ENCODE peak calls at places on chromosomes 16 and 17, in eight cellular contexts. R is AG09309, G is SK-N-SH, X is activated B cell treated with CpG ODN at 0.5 μM for 24 hours, P is WERI-Rb-1, A is body of pancreas, O is upper lobe of left lung, F is dorsolateral prefrontal cortex. Z is an unnamed sample.

GRCh38 chr16:10218490-10219206 is 36.4 kb upstream of the GRIN2A start:
- DNase-seq in P (no peak), F (no peak), X (no peak), R (no peak), A (no peak), O (no peak), G (no peak), Z (no peak)

GRCh38 chr16:8776193-8776592 is 21.2 kb downstream of the TMEM186 start:
- DNase-seq in F (no peak), R (no peak), P (no peak), A (no peak), X (no peak), G (no peak), O (no peak), Z (peak; percentile 35)

GRCh38 chr16:71771571-71771970 is 37.1 kb downstream of the AP1G1 start:
- DNase-seq in X (no peak), A (no peak), P (no peak), F (no peak), G (no peak), R (no peak), O (no peak), Z (no peak)

GRCh38 chr16:10150906-10151305 is 31.3 kb downstream of the GRIN2A start:
- DNase-seq in R (no peak), F (no peak), G (no peak), P (no peak), X (no peak), A (no peak), O (no peak), Z (no peak)

GRCh38 chr16:70454221-70455034 is at the start of gene FCSK:
- DNase-seq in F (peak; percentile 64), A (peak; percentile 78), X (peak; percentile 78), P (peak; percentile 84), R (no peak), O (peak; percentile 65), G (peak; percentile 91), Z (peak; percentile 76)

GRCh38 chr17:37576281-37576680 is 32.9 kb downstream of the SYNRG start:
- DNase-seq in A (no peak), O (no peak), P (no peak), G (no peak), R (no peak), F (no peak), X (no peak), Z (no peak)

GRCh38 chr17:62724398-62725146 is 83.5 kb downstream of the MARCHF10 start:
- DNase-seq in F (no peak), G (no peak), A (no peak), P (no peak), O (no peak), X (peak; percentile 46), R (no peak), Z (no peak)

GRCh38 chr17:78915872-78916632 is 9.1 kb downstream of the TIMP2 start:
- DNase-seq in R (no peak), X (no peak), F (no peak), P (no peak), O (peak; percentile 67), A (peak; percentile 43), G (no peak), Z (peak; percentile 50)

GRCh38 chr16:11251525-11252481 is 4.2 kb downstream of the SOCS1 start:
- DNase-seq in O (peak; percentile 58), G (no peak), R (peak; percentile 56), F (no peak), X (no peak), A (no peak), P (no peak), Z (no peak)

GRCh38 chr17:17414316-17414937 is 62.4 kb upstream of the MED9 start:
- DNase-seq in O (no peak), X (no peak), P (no peak), F (no peak), G (no peak), A (no peak), R (no peak), Z (no peak)

GRCh38 chr17:75335315-75335714 is 46.1 kb upstream of the SLC25A19 start:
- DNase-seq in P (no peak), X (no peak), G (peak; percentile 58), A (no peak), O (no peak), F (no peak), R (no peak), Z (no peak)

DNA sequence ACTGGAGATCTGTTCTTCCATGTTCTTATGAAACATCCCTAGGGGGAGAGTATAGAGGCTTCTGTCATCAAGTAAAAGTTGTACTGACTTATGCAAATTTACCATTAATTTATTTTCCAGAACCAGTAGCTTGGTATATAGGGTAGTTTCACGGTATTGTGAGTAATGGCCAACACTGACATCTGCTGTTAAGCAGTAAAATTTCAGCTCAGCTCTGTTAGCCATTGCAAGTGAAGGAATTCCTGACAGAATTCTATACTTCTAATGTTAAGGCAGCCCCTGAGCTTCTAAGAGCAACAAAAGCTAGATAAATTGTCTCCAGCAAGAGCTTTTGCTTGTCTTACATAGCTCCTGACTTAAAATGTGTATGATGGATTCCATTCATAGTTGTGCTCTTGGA is 613.5 kb upstream of the C16orf82 start:
- DNase-seq in A (no peak), G (no peak), R (no peak), X (no peak), P (no peak), O (no peak), F (no peak), Z (no peak)
- TF ChIP-seq CTCF in A (no peak), G (no peak), R (no peak), X (no peak), P (peak; percentile 54), O (no peak), F (no peak), Z (no peak)

GRCh38 chr16:85563515-85564276 is 49.4 kb upstream of the GSE1 start:
- DNase-seq in A (peak; percentile 63), G (peak; percentile 90), O (peak; percentile 80), P (no peak), R (no peak), F (no peak), X (no peak), Z (peak; percentile 81)

GRCh38 chr16:85565340-85565739 is 47.8 kb upstream of the GSE1 start:
- DNase-seq in R (no peak), P (no peak), X (no peak), G (no peak), F (no peak), A (no peak), O (no peak), Z (no peak)

GRCh38 chr16:85565796-85566501 is 47.2 kb upstream of the GSE1 start:
- DNase-seq in F (no peak), G (no peak), R (no peak), P (no peak), O (no peak), X (no peak), A (no peak), Z (no peak)

GRCh38 chr16:85563031-85563430 is 50.1 kb upstream of the GSE1 start:
- DNase-seq in P (no peak), O (no peak), A (no peak), X (no peak), F (no peak), G (no peak), R (no peak), Z (no peak)

DNA sequence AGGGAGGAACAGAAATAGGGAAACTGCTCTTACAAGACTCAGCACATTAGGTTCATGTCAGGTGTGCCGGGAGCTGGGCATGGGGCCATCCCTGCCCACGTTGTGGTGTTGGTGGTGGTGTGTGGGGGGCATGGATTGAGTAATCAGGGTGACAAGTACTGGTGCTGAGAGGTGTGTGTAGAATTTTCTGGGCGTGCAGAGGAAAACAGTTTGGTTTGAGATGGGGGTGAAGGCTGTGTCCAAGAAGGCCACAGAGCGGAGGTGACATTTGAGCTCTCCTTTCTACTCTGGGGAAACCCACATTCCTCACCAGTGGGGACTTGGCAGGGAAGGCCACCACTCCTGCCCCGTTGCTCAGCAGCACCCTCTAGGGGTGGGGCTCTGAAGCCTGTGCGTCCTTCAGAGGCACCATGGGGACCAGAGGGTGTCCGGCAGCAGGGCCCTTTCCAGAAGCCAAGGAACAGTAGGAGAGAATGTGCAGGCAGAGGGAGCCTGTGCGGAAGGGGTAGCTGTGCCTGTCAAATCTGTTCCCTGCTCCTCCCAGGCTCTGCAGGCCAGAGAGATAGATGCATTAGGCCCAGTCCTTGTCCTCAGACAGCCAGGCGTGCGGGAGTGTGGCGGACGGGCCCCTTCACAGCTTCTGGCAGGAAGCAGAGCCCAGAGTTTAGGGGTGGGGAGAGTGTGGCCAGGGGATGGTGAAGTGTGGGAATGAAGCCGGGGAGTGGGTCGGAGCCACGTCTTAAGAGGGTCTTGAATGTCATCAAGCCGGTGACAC is 48.7 kb upstream of the GSE1 start:
- DNase-seq in G (no peak), F (no peak), A (no peak), X (no peak), P (no peak), R (no peak), O (no peak), Z (peak; percentile 75)
- TF ChIP-seq CTCF in G (peak; percentile 64), F (no peak), A (no peak), X (no peak), P (peak; percentile 48), R (peak; percentile 59), O (peak; percentile 67), Z (peak; percentile 85)

GRCh38 chr17:15351925-15352324 is 10.5 kb upstream of the TEKT3 start:
- DNase-seq in X (no peak), O (no peak), F (no peak), G (no peak), R (peak; percentile 63), A (peak; percentile 13), P (no peak), Z (no peak)
- TF ChIP-seq CTCF in X (no peak), O (no peak), F (no peak), G (no peak), R (no peak), A (no peak), P (no peak), Z (no peak)

GRCh38 chr16:57360321-57360935 is 1.8 kb downstream of the CCL22 start:
- DNase-seq in R (no peak), G (no peak), O (no peak), A (no peak), P (no peak), X (no peak), F (no peak), Z (no peak)
- TF ChIP-seq CTCF in R (no peak), G (no peak), O (no peak), A (no peak), P (no peak), X (no peak), F (no peak), Z (no peak)

GRCh38 chr17:29005936-29006438 is at the start of gene SEZ6:
- DNase-seq in P (peak; percentile 87), R (no peak), O (peak; percentile 50), G (peak; percentile 94), F (peak; percentile 78), A (peak; percentile 75), X (peak; percentile 52), Z (peak; percentile 69)
- TF ChIP-seq CTCF in P (no peak), R (no peak), O (peak; percentile 49), G (no peak), F (no peak), A (no peak), X (no peak), Z (no peak)

GRCh38 chr16:4271176-4272113 is 1.4 kb downstream of the TFAP4 start:
- DNase-seq in O (peak; percentile 97), R (peak; percentile 59), X (peak; percentile 82), F (peak; percentile 95), P (peak; percentile 95), G (peak; percentile 90), A (peak; percentile 94), Z (peak; percentile 96)
- TF ChIP-seq CTCF in O (no peak), R (no peak), X (no peak), F (no peak), P (no peak), G (no peak), A (no peak), Z (no peak)

Z was measured in Calu3.